ENCODE peak calls at places on chromosomes 2 and 18, in seven cellular contexts. A, Y, L, C, B, X and F are unnamed samples.

GRCh38 chr2:85669549-85669948 is 1.6 kb upstream of the SFTPB start:
- DNase-seq in A (no peak), Y (peak; percentile 31), L (no peak), C (no peak), B (no peak), X (peak; percentile 11), F (no peak)

GRCh38 chr2:112706170-112706664 is 14.6 kb upstream of the NT5DC4 start:
- DNase-seq in A (no peak), Y (no peak), L (no peak), C (no peak), B (no peak), X (no peak), F (peak; percentile 89)

GRCh38 chr2:86788881-86789686 is 1.6 kb downstream of the CD8A start:
- DNase-seq in A (peak; percentile 28), Y (no peak), L (peak; percentile 23), C (no peak), B (peak; percentile 17), X (no peak), F (peak; percentile 81)

GRCh38 chr2:27212626-27213471 is 781 bp upstream of the SLC5A6 start:
- DNase-seq in A (peak; percentile 8), Y (no peak), L (peak; percentile 62), C (no peak), B (peak; percentile 82), X (peak; percentile 50), F (peak; percentile 66)

GRCh38 chr18:51659781-51660180 is 462.3 kb upstream of the MEX3C start:
- DNase-seq in A (no peak), Y (no peak), L (no peak), C (no peak), B (no peak), X (no peak), F (no peak)

GRCh38 chr2:22153974-22154373 is 1030.2 kb downstream of the TDRD15 start:
- DNase-seq in A (no peak), Y (no peak), L (no peak), C (no peak), B (no peak), X (no peak), F (no peak)

GRCh38 chr2:223700221-223700620 is 98.1 kb upstream of the SCG2 start:
- DNase-seq in A (no peak), Y (no peak), L (peak; percentile 73), C (no peak), B (no peak), X (no peak), F (no peak)

GRCh38 chr18:34292594-34292993 is 67.9 kb upstream of the NOL4 start:
- DNase-seq in A (no peak), Y (no peak), L (no peak), C (no peak), B (no peak), X (no peak), F (no peak)

GRCh38 chr2:26487192-26487591 is 9.3 kb upstream of the OTOF start:
- DNase-seq in A (no peak), Y (no peak), L (no peak), C (no peak), B (no peak), X (no peak), F (peak; percentile 16)

GRCh38 chr2:64175419-64176197 is 31.4 kb upstream of the PELI1 start:
- DNase-seq in A (no peak), Y (no peak), L (no peak), C (no peak), B (no peak), X (no peak), F (no peak)

GRCh38 chr2:9524291-9524690 is 31.3 kb downstream of the ADAM17 start:
- DNase-seq in A (no peak), Y (no peak), L (no peak), C (no peak), B (no peak), X (no peak), F (no peak)

GRCh38 chr2:205682239-205683021 is at the start of gene NRP2:
- DNase-seq in A (peak; percentile 81), Y (peak; percentile 89), L (peak; percentile 86), C (peak; percentile 87), B (peak; percentile 76), X (peak; percentile 77), F (peak; percentile 70)

GRCh38 chr2:240235149-240235803 is 94.8 kb upstream of the OTOS start:
- DNase-seq in A (no peak), Y (peak; percentile 62), L (no peak), C (peak; percentile 66), B (no peak), X (no peak), F (no peak)

GRCh38 chr2:36785179-36785795 is 88.8 kb downstream of the VIT start:
- DNase-seq in A (peak; percentile 76), Y (peak; percentile 69), L (peak; percentile 72), C (no peak), B (peak; percentile 59), X (peak; percentile 62), F (peak; percentile 75)

GRCh38 chr18:69840445-69840844 is 107.2 kb downstream of the CD226 start:
- DNase-seq in A (no peak), Y (no peak), L (peak; percentile 9), C (no peak), B (no peak), X (no peak), F (no peak)

GRCh38 chr2:275457-275856 is 10.7 kb downstream of the ACP1 start:
- DNase-seq in A (no peak), Y (no peak), L (no peak), C (no peak), B (no peak), X (peak; percentile 52), F (no peak)

GRCh38 chr18:11052800-11053199 is 96.6 kb downstream of the PIEZO2 start:
- DNase-seq in A (no peak), Y (no peak), L (no peak), C (no peak), B (peak; percentile 4), X (no peak), F (no peak)

GRCh38 chr2:25032901-25033300 is 9.0 kb upstream of the EFR3B start:
- DNase-seq in A (no peak), Y (no peak), L (no peak), C (no peak), B (no peak), X (no peak), F (no peak)

GRCh38 chr2:54385271-54385670 is 70.9 kb upstream of the SPTBN1 start:
- DNase-seq in A (no peak), Y (no peak), L (no peak), C (no peak), B (no peak), X (no peak), F (no peak)

GRCh38 chr2:238077292-238077691 is 16.5 kb downstream of the SCLY start:
- DNase-seq in A (no peak), Y (no peak), L (no peak), C (no peak), B (peak; percentile 3), X (no peak), F (no peak)

GRCh38 chr2:235508371-235509160 is 14.7 kb downstream of the AGAP1 start:
- DNase-seq in A (no peak), Y (no peak), L (no peak), C (no peak), B (no peak), X (no peak), F (no peak)

GRCh38 chr2:85437488-85438290 is 19.2 kb downstream of the SH2D6 start:
- DNase-seq in A (peak; percentile 57), Y (peak; percentile 91), L (peak; percentile 78), C (peak; percentile 95), B (peak; percentile 86), X (peak; percentile 77), F (peak; percentile 83)

GRCh38 chr18:34923911-34924310 is 117.3 kb upstream of the MAPRE2 start:
- DNase-seq in A (no peak), Y (no peak), L (no peak), C (no peak), B (no peak), X (no peak), F (no peak)

GRCh38 chr2:46935071-46935470 is 19.5 kb upstream of the MCFD2 start:
- DNase-seq in A (no peak), Y (no peak), L (no peak), C (no peak), B (no peak), X (no peak), F (no peak)

GRCh38 chr2:46936566-46936965 is 21.0 kb upstream of the MCFD2 start:
- DNase-seq in A (no peak), Y (no peak), L (no peak), C (no peak), B (no peak), X (no peak), F (no peak)

GRCh38 chr2:46939596-46940359 is 24.2 kb upstream of the MCFD2 start:
- DNase-seq in A (no peak), Y (no peak), L (no peak), C (no peak), B (no peak), X (no peak), F (no peak)

GRCh38 chr2:46942143-46942526 is 26.5 kb upstream of the MCFD2 start:
- DNase-seq in A (no peak), Y (peak; percentile 79), L (no peak), C (peak; percentile 78), B (no peak), X (peak; percentile 64), F (peak; percentile 84)

DNA sequence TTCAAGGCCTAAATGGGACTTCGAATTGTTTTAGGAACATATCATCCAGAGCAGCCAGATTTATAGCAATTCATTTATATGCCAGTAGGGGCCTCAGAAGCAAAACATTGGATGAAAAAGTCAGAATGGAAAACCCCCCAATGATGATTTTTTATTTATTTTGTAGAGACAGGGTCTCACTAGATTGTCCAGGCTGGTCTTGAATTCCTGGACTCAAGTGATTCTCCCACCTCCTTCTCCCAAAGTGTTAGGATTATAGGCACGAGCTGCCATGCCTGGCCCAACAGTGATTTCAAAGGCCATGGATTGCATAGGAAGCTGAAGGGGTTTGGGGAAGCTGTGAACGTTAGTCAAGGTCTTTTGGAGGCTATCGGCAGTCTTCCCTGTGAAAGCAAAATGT is 21.9 kb upstream of the MCFD2 start:
- DNase-seq in A (no peak), Y (no peak), L (peak; percentile 20), C (no peak), B (no peak), X (no peak), F (no peak)
- TF ChIP-seq CTCF in A (peak; percentile 47), Y (no peak), L (peak; percentile 48), C (peak; percentile 14), B (peak; percentile 52), X (peak; percentile 80), F (peak; percentile 51)

DNA sequence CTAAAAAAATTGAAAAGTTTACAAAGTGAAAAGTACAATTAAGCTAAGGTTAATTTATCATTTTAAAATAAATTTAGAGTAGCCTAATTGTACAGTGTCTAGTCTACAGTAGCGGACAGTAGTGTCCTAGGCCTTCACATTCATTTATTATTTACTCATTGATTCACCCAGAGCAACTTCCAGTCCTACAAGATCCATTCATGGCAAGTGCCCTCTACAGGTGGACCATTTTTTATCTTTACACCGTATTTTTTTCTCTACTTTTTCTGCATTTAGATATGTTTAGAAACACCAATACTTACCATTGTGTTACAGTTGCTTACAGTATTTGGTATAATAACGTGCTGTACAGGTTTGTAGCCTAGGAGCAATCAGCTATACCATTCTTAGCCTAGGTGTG is 84.1 kb downstream of the TSN start:
- DNase-seq in A (no peak), Y (no peak), L (no peak), C (no peak), B (no peak), X (no peak), F (no peak)
- TF ChIP-seq CTCF in A (no peak), Y (no peak), L (peak; percentile 19), C (no peak), B (no peak), X (peak; percentile 64), F (no peak)

GRCh38 chr2:174729797-174730529 is 34.3 kb downstream of the CHRNA1 start:
- DNase-seq in A (peak; percentile 26), Y (no peak), L (peak; percentile 22), C (no peak), B (peak; percentile 37), X (no peak), F (peak; percentile 71)
- TF ChIP-seq CTCF in A (no peak), Y (no peak), L (no peak), C (no peak), B (no peak), X (no peak), F (no peak)

GRCh38 chr2:225693259-225693658 is 293.7 kb downstream of the NYAP2 start:
- DNase-seq in A (no peak), Y (no peak), L (no peak), C (no peak), B (no peak), X (no peak), F (no peak)
- TF ChIP-seq CTCF in A (no peak), Y (no peak), L (peak; percentile 13), C (no peak), B (no peak), X (peak; percentile 27), F (no peak)